ENCODE peak calls at places on chromosomes 13 and 19, in seven cellular contexts. One of them, this sample, is unnamed.

GRCh38 chr19:35675589-35676140 is 9.3 kb downstream of the UPK1A start:
- DNase-seq in pancreas: no peak
- DNase-seq in psoas muscle: no peak
- DNase-seq in GM12878: no peak
- DNase-seq in Peyer's patch: no peak
- DNase-seq in WERI-Rb-1: no peak
- DNase-seq in IMR-90: no peak
- DNase-seq in this sample: no peak

GRCh38 chr19:55635334-55635717 is 5.5 kb upstream of the ZNF580 start:
- DNase-seq in IMR-90: no peak
- DNase-seq in psoas muscle: no peak
- DNase-seq in WERI-Rb-1: no peak
- DNase-seq in Peyer's patch: no peak
- DNase-seq in pancreas: no peak
- DNase-seq in GM12878: no peak
- DNase-seq in this sample: no peak

GRCh38 chr19:52369463-52370340 is at the start of gene ZNF880:
- DNase-seq in psoas muscle: peak
- DNase-seq in Peyer's patch: peak
- DNase-seq in GM12878: peak
- DNase-seq in pancreas: peak
- DNase-seq in IMR-90: peak
- DNase-seq in WERI-Rb-1: peak
- DNase-seq in this sample: peak

GRCh38 chr19:45402469-45403070 is 2.3 kb downstream of the PPP1R13L start:
- DNase-seq in Peyer's patch: peak
- DNase-seq in IMR-90: no peak
- DNase-seq in pancreas: peak
- DNase-seq in psoas muscle: peak
- DNase-seq in GM12878: no peak
- DNase-seq in WERI-Rb-1: no peak
- DNase-seq in this sample: peak

GRCh38 chr13:114118763-114119123 is 13.7 kb downstream of the RASA3 start:
- DNase-seq in psoas muscle: peak
- DNase-seq in Peyer's patch: no peak
- DNase-seq in WERI-Rb-1: no peak
- DNase-seq in IMR-90: peak
- DNase-seq in GM12878: no peak
- DNase-seq in pancreas: peak
- DNase-seq in this sample: peak

GRCh38 chr19:23999821-24000610 is 85.3 kb downstream of the ZNF726 start:
- DNase-seq in pancreas: no peak
- DNase-seq in IMR-90: no peak
- DNase-seq in psoas muscle: no peak
- DNase-seq in GM12878: no peak
- DNase-seq in Peyer's patch: no peak
- DNase-seq in WERI-Rb-1: no peak
- DNase-seq in this sample: no peak

GRCh38 chr19:18415177-18415867 is 3.9 kb upstream of the SSBP4 start:
- DNase-seq in GM12878: no peak
- DNase-seq in Peyer's patch: peak
- DNase-seq in psoas muscle: peak
- DNase-seq in IMR-90: peak
- DNase-seq in WERI-Rb-1: no peak
- DNase-seq in pancreas: no peak
- DNase-seq in this sample: no peak

GRCh38 chr19:18418725-18419194 is 438 bp upstream of the SSBP4 start:
- DNase-seq in GM12878: no peak
- DNase-seq in psoas muscle: peak
- DNase-seq in IMR-90: no peak
- DNase-seq in pancreas: no peak
- DNase-seq in Peyer's patch: peak
- DNase-seq in WERI-Rb-1: no peak
- DNase-seq in this sample: peak

GRCh38 chr13:26050568-26051230 is 1.1 kb downstream of the SHISA2 start:
- DNase-seq in GM12878: no peak
- DNase-seq in Peyer's patch: no peak
- DNase-seq in IMR-90: no peak
- DNase-seq in WERI-Rb-1: peak
- DNase-seq in pancreas: peak
- DNase-seq in psoas muscle: peak
- DNase-seq in this sample: peak

GRCh38 chr13:34762312-34762711 is 179.8 kb upstream of the NBEA start:
- DNase-seq in GM12878: no peak
- DNase-seq in pancreas: no peak
- DNase-seq in Peyer's patch: no peak
- DNase-seq in psoas muscle: no peak
- DNase-seq in WERI-Rb-1: no peak
- DNase-seq in IMR-90: no peak
- DNase-seq in this sample: no peak

GRCh38 chr19:58154287-58154678 is 3.7 kb upstream of the ZNF329 start:
- DNase-seq in GM12878: no peak
- DNase-seq in Peyer's patch: no peak
- DNase-seq in IMR-90: peak
- DNase-seq in psoas muscle: peak
- DNase-seq in pancreas: peak
- DNase-seq in WERI-Rb-1: peak
- DNase-seq in this sample: peak

GRCh38 chr13:40758811-40759210 is 12.2 kb downstream of the MRPS31 start:
- DNase-seq in IMR-90: peak
- DNase-seq in WERI-Rb-1: no peak
- DNase-seq in psoas muscle: no peak
- DNase-seq in GM12878: no peak
- DNase-seq in Peyer's patch: no peak
- DNase-seq in pancreas: no peak
- DNase-seq in this sample: no peak

GRCh38 chr19:5804516-5805464 is at the start of gene NRTN:
- DNase-seq in GM12878: no peak
- DNase-seq in WERI-Rb-1: peak
- DNase-seq in psoas muscle: no peak
- DNase-seq in pancreas: peak
- DNase-seq in IMR-90: no peak
- DNase-seq in Peyer's patch: peak
- DNase-seq in this sample: peak

DNA sequence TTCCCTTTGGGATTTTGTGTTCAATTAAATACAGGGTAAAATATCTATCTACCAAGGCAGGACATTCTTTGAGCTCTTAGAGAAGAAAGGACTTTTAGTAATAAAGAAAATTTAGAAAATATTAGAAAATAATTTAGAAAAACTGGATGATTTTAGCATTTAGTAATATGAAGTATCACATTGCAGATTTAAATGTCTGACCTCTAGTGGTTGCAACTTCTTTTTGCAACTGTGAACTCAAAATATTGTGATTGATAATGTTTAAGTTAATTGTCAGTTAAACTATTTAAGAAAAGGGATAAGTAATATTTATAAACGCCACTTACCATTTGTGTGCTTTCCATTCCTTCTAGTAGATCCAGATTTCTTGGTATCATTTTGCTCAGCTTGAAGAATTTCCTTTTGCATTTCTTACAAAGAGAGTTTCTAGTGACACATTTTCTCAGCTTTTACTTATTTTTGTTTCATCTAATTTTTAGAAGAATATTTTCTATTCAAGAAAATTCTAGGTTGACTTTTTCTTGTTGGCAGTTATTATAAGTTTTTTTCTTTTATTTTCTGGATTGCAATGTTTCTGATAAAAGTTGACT is 10.3 kb upstream of the POSTN start:
- DNase-seq in pancreas: no peak
- DNase-seq in psoas muscle: no peak
- DNase-seq in Peyer's patch: no peak
- DNase-seq in WERI-Rb-1: no peak
- DNase-seq in IMR-90: no peak
- DNase-seq in GM12878: no peak
- DNase-seq in this sample: no peak
- TF ChIP-seq CTCF in pancreas: no peak
- TF ChIP-seq CTCF in psoas muscle: peak
- TF ChIP-seq CTCF in Peyer's patch: peak
- TF ChIP-seq CTCF in WERI-Rb-1: no peak
- TF ChIP-seq CTCF in IMR-90: peak
- TF ChIP-seq CTCF in GM12878: no peak
- TF ChIP-seq CTCF in this sample: peak

GRCh38 chr19:531753-532571 is at the start of gene CDC34:
- DNase-seq in IMR-90: no peak
- DNase-seq in pancreas: no peak
- DNase-seq in psoas muscle: no peak
- DNase-seq in GM12878: no peak
- DNase-seq in Peyer's patch: no peak
- DNase-seq in WERI-Rb-1: no peak
- DNase-seq in this sample: no peak

GRCh38 chr19:530133-531008 is 1.2 kb upstream of the CDC34 start:
- DNase-seq in WERI-Rb-1: no peak
- DNase-seq in Peyer's patch: peak
- DNase-seq in pancreas: no peak
- DNase-seq in IMR-90: no peak
- DNase-seq in psoas muscle: no peak
- DNase-seq in GM12878: no peak
- DNase-seq in this sample: no peak

GRCh38 chr19:532578-533484 is 1.3 kb downstream of the CDC34 start:
- DNase-seq in IMR-90: peak
- DNase-seq in GM12878: no peak
- DNase-seq in psoas muscle: peak
- DNase-seq in pancreas: peak
- DNase-seq in WERI-Rb-1: peak
- DNase-seq in Peyer's patch: peak
- DNase-seq in this sample: peak

GRCh38 chr19:533485-534058 is 2.0 kb downstream of the CDC34 start:
- DNase-seq in IMR-90: no peak
- DNase-seq in GM12878: no peak
- DNase-seq in pancreas: no peak
- DNase-seq in psoas muscle: no peak
- DNase-seq in Peyer's patch: no peak
- DNase-seq in WERI-Rb-1: peak
- DNase-seq in this sample: no peak

DNA sequence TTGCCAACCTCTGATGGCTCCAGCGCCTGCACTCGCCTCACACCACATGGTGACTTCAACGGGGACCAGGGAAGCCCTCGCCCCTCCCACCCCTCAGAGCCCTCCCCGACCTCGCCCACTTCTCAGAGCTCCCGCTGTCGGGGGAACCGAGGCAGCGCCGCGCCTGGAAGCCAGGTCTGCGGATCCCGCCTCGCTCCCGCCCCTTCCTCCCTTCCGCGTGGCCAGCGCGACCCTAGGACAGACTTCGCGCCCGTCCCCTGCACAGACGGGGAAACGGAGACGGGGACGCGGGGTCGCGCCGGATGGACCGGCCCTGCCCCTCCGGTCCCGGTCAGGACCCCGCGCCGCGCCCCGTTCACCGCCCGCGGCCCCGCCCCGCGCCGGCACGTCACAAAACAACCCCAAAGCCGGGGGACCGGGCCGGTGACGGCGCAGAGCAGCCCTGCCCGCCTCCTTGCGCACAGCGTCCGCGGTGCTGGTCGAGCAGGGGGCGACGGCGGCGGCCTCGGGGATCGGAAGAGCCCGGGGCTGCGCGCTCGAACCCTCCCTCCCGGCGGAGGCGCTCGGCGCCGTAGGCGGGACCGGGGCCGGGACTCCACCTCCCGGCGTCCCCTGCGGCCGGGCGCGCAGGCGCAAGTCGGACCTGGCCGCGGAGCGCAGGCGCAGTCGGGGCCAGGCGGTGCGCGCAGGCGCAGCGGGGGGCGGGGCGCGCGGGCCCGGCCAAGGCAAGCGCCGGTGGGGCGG is 379 bp upstream of the CDC34 start:
- DNase-seq in WERI-Rb-1: peak
- DNase-seq in pancreas: peak
- DNase-seq in psoas muscle: peak
- DNase-seq in IMR-90: peak
- DNase-seq in Peyer's patch: peak
- DNase-seq in GM12878: no peak
- DNase-seq in this sample: peak
- TF ChIP-seq CTCF in WERI-Rb-1: peak
- TF ChIP-seq CTCF in pancreas: no peak
- TF ChIP-seq CTCF in psoas muscle: no peak
- TF ChIP-seq CTCF in IMR-90: peak
- TF ChIP-seq CTCF in Peyer's patch: no peak
- TF ChIP-seq CTCF in GM12878: no peak
- TF ChIP-seq CTCF in this sample: no peak

DNA sequence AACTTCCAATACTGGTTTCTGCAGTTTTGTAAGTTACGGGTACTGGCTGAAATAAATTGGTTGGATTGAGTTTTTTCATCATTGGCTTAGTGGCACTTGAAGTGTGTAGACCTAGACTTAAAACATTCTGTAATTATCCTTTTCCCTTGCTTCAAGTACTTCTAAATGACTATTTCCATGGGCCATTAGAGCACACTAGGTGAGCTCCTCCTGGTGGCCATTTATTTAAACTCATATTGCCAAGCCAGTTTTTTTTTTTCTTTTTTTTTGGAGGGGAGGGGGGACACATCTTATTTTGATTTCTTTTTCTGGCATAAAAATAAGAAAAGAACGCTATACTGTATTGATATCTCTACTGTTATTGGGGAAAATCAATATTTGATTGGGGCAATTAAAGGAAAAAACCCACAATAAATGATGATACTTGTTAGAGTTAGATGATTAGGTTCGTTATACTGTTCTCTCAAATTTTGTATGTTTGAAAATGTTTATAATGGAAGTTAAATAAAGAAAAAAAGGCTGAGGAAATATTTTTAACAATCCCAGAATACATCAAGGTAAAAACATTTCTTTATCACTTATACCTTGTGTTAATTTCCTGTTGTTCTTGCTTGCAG is 82.9 kb downstream of the PDS5B start:
- DNase-seq in WERI-Rb-1: no peak
- DNase-seq in GM12878: no peak
- DNase-seq in Peyer's patch: no peak
- DNase-seq in psoas muscle: no peak
- DNase-seq in IMR-90: peak
- DNase-seq in pancreas: no peak
- DNase-seq in this sample: no peak
- TF ChIP-seq CTCF in WERI-Rb-1: peak
- TF ChIP-seq CTCF in GM12878: peak
- TF ChIP-seq CTCF in Peyer's patch: peak
- TF ChIP-seq CTCF in psoas muscle: peak
- TF ChIP-seq CTCF in IMR-90: peak
- TF ChIP-seq CTCF in pancreas: peak
- TF ChIP-seq CTCF in this sample: peak

GRCh38 chr19:46471116-46471733 is at the start of gene PNMA8A:
- DNase-seq in pancreas: peak
- DNase-seq in GM12878: no peak
- DNase-seq in psoas muscle: peak
- DNase-seq in WERI-Rb-1: peak
- DNase-seq in IMR-90: peak
- DNase-seq in Peyer's patch: peak
- DNase-seq in this sample: peak
- TF ChIP-seq CTCF in pancreas: no peak
- TF ChIP-seq CTCF in GM12878: no peak
- TF ChIP-seq CTCF in psoas muscle: no peak
- TF ChIP-seq CTCF in WERI-Rb-1: no peak
- TF ChIP-seq CTCF in IMR-90: no peak
- TF ChIP-seq CTCF in Peyer's patch: no peak
- TF ChIP-seq CTCF in this sample: no peak

This sample was measured in glutamatergic neuron.